ENCODE peak calls at places on chromosome 10, in five cellular contexts. R is psoas muscle, U is A549, Z is Panc1, C is heart left ventricle. E is an unnamed sample. For H3K4me1, the result is how much of the 10 kb centered on the place peaks cover.

GRCh38 chr10:3948843-3949242 is 163.8 kb upstream of the KLF6 start:
- DNase-seq in R (no peak), U (no peak), Z (no peak), C (no peak), E (no peak)

GRCh38 chr10:95236068-95236903 is 42.2 kb downstream of the ACSM6 start:
- DNase-seq in R (no peak), U (no peak), Z (peak), C (no peak), E (no peak)

GRCh38 chr10:70784476-70784875 is 701 bp downstream of the TBATA start:
- DNase-seq in R (no peak), U (no peak), Z (no peak), C (no peak), E (no peak)

GRCh38 chr10:124224331-124225028 is 131.1 kb upstream of the CHST15 start:
- DNase-seq in R (peak), U (no peak), Z (no peak), C (no peak), E (no peak)

GRCh38 chr10:4254101-4254994 is 469.3 kb upstream of the KLF6 start:
- DNase-seq in R (no peak), U (no peak), Z (no peak), C (no peak), E (no peak)

GRCh38 chr10:35574924-35575352 is 30.2 kb upstream of the GJD4 start:
- DNase-seq in R (no peak), U (no peak), Z (no peak), C (no peak), E (no peak)

GRCh38 chr10:106571216-106571954 is 593.1 kb downstream of the SORCS1 start:
- DNase-seq in R (no peak), U (no peak), Z (peak), C (no peak), E (no peak)

GRCh38 chr10:27857616-27858015 is 112.0 kb upstream of the MKX start:
- DNase-seq in R (no peak), U (no peak), Z (no peak), C (no peak), E (no peak)

GRCh38 chr10:97543025-97543546 is 29.5 kb upstream of the ANKRD2 start:
- DNase-seq in R (peak), U (peak), Z (peak), C (peak), E (peak)

GRCh38 chr10:126924915-126925300 is 19.7 kb downstream of the DOCK1 start:
- DNase-seq in R (no peak), U (no peak), Z (no peak), C (no peak), E (no peak)

GRCh38 chr10:63627881-63628296 is 106.7 kb downstream of the REEP3 start:
- DNase-seq in R (no peak), U (no peak), Z (no peak), C (no peak), E (no peak)

GRCh38 chr10:91598211-91598981 is 34.5 kb downstream of the PPP1R3C start:
- DNase-seq in R (no peak), U (peak), Z (no peak), C (no peak), E (no peak)

GRCh38 chr10:119177708-119178370 is 773 bp downstream of the PRDX3 start:
- DNase-seq in R (no peak), U (no peak), Z (no peak), C (no peak), E (no peak)

GRCh38 chr10:110498087-110498981 is 627 bp downstream of the DUSP5 start:
- DNase-seq in R (peak), U (no peak), Z (no peak), C (peak), E (peak)
- H3K4me1 ChIP-seq in R (under half), U (under half), Z (half or more), C (half or more), E (half or more)

GRCh38 chr10:103849880-103850571 is 5.3 kb downstream of the SH3PXD2A start:
- DNase-seq in R (peak), U (no peak), Z (peak), C (peak), E (no peak)
- H3K4me1 ChIP-seq in R (half or more), U (under half), Z (under half), C (half or more), E (half or more)

GRCh38 chr10:5588603-5589002 is 63.8 kb downstream of the CALML3 start:
- DNase-seq in R (no peak), U (no peak), Z (no peak), C (no peak), E (peak)

GRCh38 chr10:5589071-5589962 is 64.6 kb downstream of the CALML3 start:
- DNase-seq in R (no peak), U (no peak), Z (no peak), C (no peak), E (peak)

GRCh38 chr10:5591336-5591824 is 66.6 kb downstream of the CALML3 start:
- DNase-seq in R (no peak), U (no peak), Z (no peak), C (no peak), E (peak)

GRCh38 chr10:5590816-5591215 is 66.1 kb downstream of the CALML3 start:
- DNase-seq in R (no peak), U (no peak), Z (no peak), C (no peak), E (peak)

GRCh38 chr10:5589963-5590511 is 65.3 kb downstream of the CALML3 start:
- DNase-seq in R (no peak), U (peak), Z (no peak), C (no peak), E (peak)
- H3K4me1 ChIP-seq in R (under half), U (under half), Z (under half), C (under half), E (under half)

GRCh38 chr10:32318476-32318896 is 28.5 kb downstream of the EPC1 start:
- DNase-seq in R (no peak), U (no peak), Z (no peak), C (no peak), E (no peak)
- H3K4me1 ChIP-seq in R (half or more), U (under half), Z (under half), C (half or more), E (half or more)

E was measured in lower lobe of right lung.